ENCODE peak calls at places on chromosomes 11 and 22, in nine cellular contexts. One of them, this sample, is unnamed.

GRCh38 chr11:46513934-46514342 is 79.9 kb downstream of the AMBRA1 start:
- DNase-seq in Peyer's patch: no peak
- DNase-seq in lower lobe of right lung: no peak
- DNase-seq in brain microvascular endothelial cell: no peak
- DNase-seq in A549: no peak
- DNase-seq in fibroblast of the aortic adventitia: peak
- DNase-seq in uterus: peak
- DNase-seq in stomach: peak
- DNase-seq in cardiac muscle cell: peak
- DNase-seq in this sample: peak

GRCh38 chr22:28424427-28425080 is 255.1 kb downstream of the TTC28 start:
- DNase-seq in Peyer's patch: no peak
- DNase-seq in lower lobe of right lung: no peak
- DNase-seq in brain microvascular endothelial cell: no peak
- DNase-seq in A549: peak
- DNase-seq in fibroblast of the aortic adventitia: peak
- DNase-seq in uterus: no peak
- DNase-seq in stomach: no peak
- DNase-seq in cardiac muscle cell: no peak
- DNase-seq in this sample: peak

GRCh38 chr11:46247664-46248063 is 29.8 kb upstream of the CREB3L1 start:
- DNase-seq in Peyer's patch: no peak
- DNase-seq in lower lobe of right lung: no peak
- DNase-seq in brain microvascular endothelial cell: peak
- DNase-seq in A549: peak
- DNase-seq in fibroblast of the aortic adventitia: peak
- DNase-seq in uterus: no peak
- DNase-seq in stomach: peak
- DNase-seq in cardiac muscle cell: peak
- DNase-seq in this sample: peak

GRCh38 chr11:15675683-15676082 is 561.0 kb downstream of the INSC start:
- DNase-seq in Peyer's patch: no peak
- DNase-seq in lower lobe of right lung: no peak
- DNase-seq in brain microvascular endothelial cell: no peak
- DNase-seq in A549: no peak
- DNase-seq in fibroblast of the aortic adventitia: peak
- DNase-seq in uterus: no peak
- DNase-seq in stomach: no peak
- DNase-seq in cardiac muscle cell: no peak
- DNase-seq in this sample: no peak

GRCh38 chr11:85464283-85464682 is 162.9 kb downstream of the DLG2 start:
- DNase-seq in Peyer's patch: no peak
- DNase-seq in lower lobe of right lung: no peak
- DNase-seq in brain microvascular endothelial cell: no peak
- DNase-seq in A549: peak
- DNase-seq in fibroblast of the aortic adventitia: no peak
- DNase-seq in uterus: no peak
- DNase-seq in stomach: no peak
- DNase-seq in cardiac muscle cell: no peak
- DNase-seq in this sample: no peak

GRCh38 chr11:123543796-123544195 is 110.6 kb downstream of the SCN3B start:
- DNase-seq in Peyer's patch: no peak
- DNase-seq in lower lobe of right lung: no peak
- DNase-seq in brain microvascular endothelial cell: peak
- DNase-seq in A549: no peak
- DNase-seq in fibroblast of the aortic adventitia: peak
- DNase-seq in uterus: no peak
- DNase-seq in stomach: no peak
- DNase-seq in cardiac muscle cell: no peak
- DNase-seq in this sample: peak

GRCh38 chr11:123475478-123475877 is 45.4 kb downstream of the GRAMD1B start:
- DNase-seq in Peyer's patch: no peak
- DNase-seq in lower lobe of right lung: no peak
- DNase-seq in brain microvascular endothelial cell: peak
- DNase-seq in A549: peak
- DNase-seq in fibroblast of the aortic adventitia: peak
- DNase-seq in uterus: no peak
- DNase-seq in stomach: no peak
- DNase-seq in cardiac muscle cell: peak
- DNase-seq in this sample: peak

GRCh38 chr22:23137905-23138520 is 3.8 kb downstream of the RSPH14 start:
- DNase-seq in Peyer's patch: peak
- DNase-seq in lower lobe of right lung: no peak
- DNase-seq in brain microvascular endothelial cell: no peak
- DNase-seq in A549: no peak
- DNase-seq in fibroblast of the aortic adventitia: no peak
- DNase-seq in uterus: no peak
- DNase-seq in stomach: no peak
- DNase-seq in cardiac muscle cell: no peak
- DNase-seq in this sample: peak

GRCh38 chr22:23105304-23105703 is 35.0 kb downstream of the GNAZ start:
- DNase-seq in Peyer's patch: no peak
- DNase-seq in lower lobe of right lung: no peak
- DNase-seq in brain microvascular endothelial cell: no peak
- DNase-seq in A549: no peak
- DNase-seq in fibroblast of the aortic adventitia: no peak
- DNase-seq in uterus: no peak
- DNase-seq in stomach: no peak
- DNase-seq in cardiac muscle cell: no peak
- DNase-seq in this sample: no peak

GRCh38 chr11:15742626-15743243 is 613.6 kb downstream of the SOX6 start:
- DNase-seq in Peyer's patch: no peak
- DNase-seq in lower lobe of right lung: no peak
- DNase-seq in brain microvascular endothelial cell: no peak
- DNase-seq in A549: no peak
- DNase-seq in fibroblast of the aortic adventitia: peak
- DNase-seq in uterus: no peak
- DNase-seq in stomach: no peak
- DNase-seq in cardiac muscle cell: no peak
- DNase-seq in this sample: no peak

GRCh38 chr22:29306175-29306829 is at the start of gene GAS2L1:
- DNase-seq in Peyer's patch: peak
- DNase-seq in lower lobe of right lung: peak
- DNase-seq in brain microvascular endothelial cell: peak
- DNase-seq in A549: peak
- DNase-seq in fibroblast of the aortic adventitia: peak
- DNase-seq in uterus: peak
- DNase-seq in stomach: peak
- DNase-seq in cardiac muscle cell: peak
- DNase-seq in this sample: peak

GRCh38 chr11:13535819-13536218 is 40.0 kb upstream of the PTH start:
- DNase-seq in Peyer's patch: no peak
- DNase-seq in lower lobe of right lung: no peak
- DNase-seq in brain microvascular endothelial cell: no peak
- DNase-seq in A549: peak
- DNase-seq in fibroblast of the aortic adventitia: no peak
- DNase-seq in uterus: no peak
- DNase-seq in stomach: no peak
- DNase-seq in cardiac muscle cell: peak
- DNase-seq in this sample: no peak
- TF ChIP-seq CTCF in Peyer's patch: no peak
- TF ChIP-seq CTCF in lower lobe of right lung: no peak
- TF ChIP-seq CTCF in brain microvascular endothelial cell: peak
- TF ChIP-seq CTCF in A549: no peak
- TF ChIP-seq CTCF in fibroblast of the aortic adventitia: no peak
- TF ChIP-seq CTCF in uterus: no peak
- TF ChIP-seq CTCF in stomach: no peak
- TF ChIP-seq CTCF in cardiac muscle cell: no peak
- TF ChIP-seq CTCF in this sample: no peak

GRCh38 chr22:38923463-38924196 is 33.8 kb upstream of the APOBEC3A start:
- DNase-seq in Peyer's patch: no peak
- DNase-seq in lower lobe of right lung: peak
- DNase-seq in brain microvascular endothelial cell: peak
- DNase-seq in A549: peak
- DNase-seq in fibroblast of the aortic adventitia: peak
- DNase-seq in uterus: peak
- DNase-seq in stomach: peak
- DNase-seq in cardiac muscle cell: peak
- DNase-seq in this sample: peak
- H3K4me3 ChIP-seq in Peyer's patch: peak
- H3K4me3 ChIP-seq in lower lobe of right lung: peak
- H3K4me3 ChIP-seq in brain microvascular endothelial cell: peak
- H3K4me3 ChIP-seq in A549: peak
- H3K4me3 ChIP-seq in fibroblast of the aortic adventitia: peak
- H3K4me3 ChIP-seq in uterus: peak
- H3K4me3 ChIP-seq in stomach: peak
- H3K4me3 ChIP-seq in cardiac muscle cell: no peak
- H3K4me3 ChIP-seq in this sample: peak

GRCh38 chr11:116145187-116145865 is 627.5 kb downstream of the BUD13 start:
- DNase-seq in Peyer's patch: no peak
- DNase-seq in lower lobe of right lung: no peak
- DNase-seq in brain microvascular endothelial cell: no peak
- DNase-seq in A549: no peak
- DNase-seq in fibroblast of the aortic adventitia: no peak
- DNase-seq in uterus: no peak
- DNase-seq in stomach: no peak
- DNase-seq in cardiac muscle cell: no peak
- DNase-seq in this sample: no peak
- TF ChIP-seq CTCF in Peyer's patch: no peak
- TF ChIP-seq CTCF in lower lobe of right lung: no peak
- TF ChIP-seq CTCF in brain microvascular endothelial cell: peak
- TF ChIP-seq CTCF in A549: no peak
- TF ChIP-seq CTCF in fibroblast of the aortic adventitia: no peak
- TF ChIP-seq CTCF in uterus: no peak
- TF ChIP-seq CTCF in stomach: no peak
- TF ChIP-seq CTCF in cardiac muscle cell: no peak
- TF ChIP-seq CTCF in this sample: no peak

GRCh38 chr11:120551191-120551590 is 39.6 kb downstream of the GRIK4 start:
- DNase-seq in Peyer's patch: no peak
- DNase-seq in lower lobe of right lung: no peak
- DNase-seq in brain microvascular endothelial cell: no peak
- DNase-seq in A549: no peak
- DNase-seq in fibroblast of the aortic adventitia: no peak
- DNase-seq in uterus: no peak
- DNase-seq in stomach: no peak
- DNase-seq in cardiac muscle cell: no peak
- DNase-seq in this sample: no peak

GRCh38 chr11:120556841-120557240 is 45.3 kb downstream of the GRIK4 start:
- DNase-seq in Peyer's patch: no peak
- DNase-seq in lower lobe of right lung: peak
- DNase-seq in brain microvascular endothelial cell: no peak
- DNase-seq in A549: no peak
- DNase-seq in fibroblast of the aortic adventitia: no peak
- DNase-seq in uterus: no peak
- DNase-seq in stomach: no peak
- DNase-seq in cardiac muscle cell: no peak
- DNase-seq in this sample: no peak

GRCh38 chr11:120555433-120555773 is 43.9 kb downstream of the GRIK4 start:
- DNase-seq in Peyer's patch: no peak
- DNase-seq in lower lobe of right lung: no peak
- DNase-seq in brain microvascular endothelial cell: no peak
- DNase-seq in A549: no peak
- DNase-seq in fibroblast of the aortic adventitia: no peak
- DNase-seq in uterus: no peak
- DNase-seq in stomach: no peak
- DNase-seq in cardiac muscle cell: no peak
- DNase-seq in this sample: no peak

GRCh38 chr11:120558754-120559431 is 47.3 kb downstream of the GRIK4 start:
- DNase-seq in Peyer's patch: no peak
- DNase-seq in lower lobe of right lung: no peak
- DNase-seq in brain microvascular endothelial cell: no peak
- DNase-seq in A549: no peak
- DNase-seq in fibroblast of the aortic adventitia: no peak
- DNase-seq in uterus: no peak
- DNase-seq in stomach: no peak
- DNase-seq in cardiac muscle cell: no peak
- DNase-seq in this sample: no peak

DNA sequence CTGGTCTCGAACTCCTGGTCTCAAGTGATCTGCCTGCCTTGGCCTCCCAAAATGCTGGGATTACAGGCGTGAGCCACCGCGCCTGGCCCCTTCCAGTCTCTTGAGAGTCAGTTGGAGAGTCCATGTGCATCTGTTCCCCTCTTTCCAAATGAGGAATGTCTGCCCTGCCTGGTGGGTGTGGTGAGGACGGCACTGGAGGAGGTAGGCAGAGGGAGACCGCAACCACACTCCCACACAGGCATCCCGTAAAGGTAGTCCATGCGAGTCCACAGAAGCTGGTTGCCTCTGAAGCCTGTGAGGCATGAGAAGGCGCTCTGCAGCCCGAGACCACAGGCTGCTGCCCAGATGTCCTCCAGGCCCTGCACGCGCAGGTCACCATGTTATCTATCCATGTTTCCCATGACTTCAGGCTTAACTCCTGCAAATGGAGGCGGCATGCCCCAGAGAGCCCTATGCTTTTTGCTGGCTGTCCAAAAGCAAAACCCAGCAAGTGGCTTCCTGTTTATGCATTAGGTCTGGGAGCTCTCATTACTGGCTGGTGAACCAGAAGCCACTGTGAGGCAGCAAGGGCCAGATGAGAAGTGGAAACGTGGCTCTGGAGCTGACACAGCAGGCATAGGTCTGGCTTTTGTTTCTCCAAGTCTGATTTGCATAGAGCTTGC is 43.4 kb downstream of the GRIK4 start:
- DNase-seq in Peyer's patch: no peak
- DNase-seq in lower lobe of right lung: no peak
- DNase-seq in brain microvascular endothelial cell: no peak
- DNase-seq in A549: no peak
- DNase-seq in fibroblast of the aortic adventitia: no peak
- DNase-seq in uterus: no peak
- DNase-seq in stomach: no peak
- DNase-seq in cardiac muscle cell: peak
- DNase-seq in this sample: no peak
- H3K4me3 ChIP-seq in Peyer's patch: no peak
- H3K4me3 ChIP-seq in lower lobe of right lung: no peak
- H3K4me3 ChIP-seq in brain microvascular endothelial cell: no peak
- H3K4me3 ChIP-seq in A549: no peak
- H3K4me3 ChIP-seq in fibroblast of the aortic adventitia: no peak
- H3K4me3 ChIP-seq in uterus: no peak
- H3K4me3 ChIP-seq in stomach: no peak
- H3K4me3 ChIP-seq in cardiac muscle cell: no peak
- H3K4me3 ChIP-seq in this sample: no peak

DNA sequence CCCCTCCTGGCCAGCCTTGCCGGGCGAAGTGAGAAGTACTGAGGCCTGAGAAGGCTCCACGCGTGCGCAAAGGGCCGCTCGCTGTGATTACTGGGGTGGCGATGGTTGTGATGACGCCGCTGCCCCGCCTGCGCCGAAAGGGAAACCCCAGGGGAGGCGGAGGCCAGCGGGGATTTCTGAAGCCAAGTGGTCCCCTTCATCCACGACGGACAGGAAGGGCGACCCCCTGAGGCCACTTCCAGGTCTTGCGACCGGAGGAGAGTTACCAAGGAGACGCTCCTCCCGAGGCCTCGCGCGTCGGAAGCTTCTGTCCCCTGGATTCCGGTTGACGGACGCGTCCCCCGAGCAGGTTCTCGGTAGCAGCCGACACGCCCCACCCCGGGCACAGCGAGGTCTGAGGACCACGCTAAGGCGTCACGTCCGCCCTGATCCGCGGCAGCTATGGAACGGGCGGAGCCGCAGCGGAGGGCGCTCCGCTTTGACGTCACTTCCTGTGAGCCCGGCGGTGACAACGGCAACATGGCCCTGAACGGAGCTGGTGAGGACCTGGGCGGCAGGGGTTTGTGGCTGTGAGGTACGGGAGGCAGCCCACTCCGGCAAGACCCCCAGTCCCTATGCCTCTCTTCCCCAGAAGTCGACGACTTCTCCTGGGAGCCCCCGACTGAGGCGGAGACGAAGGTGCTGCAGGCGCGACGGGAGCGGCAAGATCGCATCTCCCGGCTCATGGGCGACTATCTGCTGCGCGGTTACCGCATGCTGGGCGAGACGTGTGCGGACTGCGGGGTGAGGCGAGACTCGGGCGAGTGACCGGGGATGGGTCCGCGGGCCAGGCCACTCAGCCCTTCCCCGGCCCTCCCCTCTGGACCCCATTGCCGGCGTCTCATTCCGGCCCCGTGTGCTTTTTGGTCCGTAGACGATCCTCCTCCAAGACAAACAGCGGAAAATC is at the start of gene ZNRD2:
- DNase-seq in Peyer's patch: peak
- DNase-seq in lower lobe of right lung: peak
- DNase-seq in brain microvascular endothelial cell: peak
- DNase-seq in A549: peak
- DNase-seq in fibroblast of the aortic adventitia: peak
- DNase-seq in uterus: peak
- DNase-seq in stomach: peak
- DNase-seq in cardiac muscle cell: peak
- DNase-seq in this sample: peak
- TF ChIP-seq CTCF in Peyer's patch: peak
- TF ChIP-seq CTCF in lower lobe of right lung: peak
- TF ChIP-seq CTCF in brain microvascular endothelial cell: peak
- TF ChIP-seq CTCF in A549: peak
- TF ChIP-seq CTCF in fibroblast of the aortic adventitia: peak
- TF ChIP-seq CTCF in uterus: peak
- TF ChIP-seq CTCF in stomach: peak
- TF ChIP-seq CTCF in cardiac muscle cell: peak
- TF ChIP-seq CTCF in this sample: peak

This sample was measured in fibroblast of mammary gland.